ENCODE peak calls at places on chromosomes 13 and 19, in eight cellular contexts. P is tibial artery, W is gastrocnemius medialis, X is heart right ventricle, U is fibroblast of the aortic adventitia, L is thoracic aorta, M is Calu3, N is A549. E is an unnamed sample.

GRCh38 chr19:49918089-49918488 is 10.9 kb upstream of the ATF5 start:
- DNase-seq in N (no peak), M (no peak), W (no peak), P (no peak), U (no peak), X (no peak), L (no peak), E (no peak)

GRCh38 chr19:34985249-34986022 is 14.7 kb upstream of the GRAMD1A start:
- DNase-seq in L (no peak), N (no peak), U (peak), W (peak), M (no peak), P (peak), X (peak), E (no peak)

GRCh38 chr19:16527971-16528521 is 14.2 kb downstream of the CHERP start:
- DNase-seq in N (no peak), W (no peak), M (no peak), U (no peak), X (no peak), L (no peak), P (no peak), E (no peak)

GRCh38 chr19:45079911-45080469 is 930 bp downstream of the GEMIN7 start:
- DNase-seq in P (no peak), U (no peak), L (no peak), M (no peak), W (no peak), X (no peak), N (no peak), E (no peak)

GRCh38 chr19:7799640-7800355 is 30.2 kb upstream of the EVI5L start:
- DNase-seq in N (peak), X (peak), M (peak), W (peak), P (no peak), U (peak), L (peak), E (peak)

GRCh38 chr13:47955836-47956235 is 45.2 kb downstream of the SUCLA2 start:
- DNase-seq in N (no peak), M (no peak), P (no peak), L (no peak), W (no peak), X (no peak), U (no peak), E (no peak)

GRCh38 chr19:35059799-35060091 is 18.2 kb downstream of the HPN start:
- DNase-seq in N (no peak), P (no peak), X (no peak), L (no peak), W (no peak), U (no peak), M (no peak), E (no peak)

GRCh38 chr13:110506859-110507566 is 54.5 kb downstream of the RAB20 start:
- DNase-seq in M (peak), N (peak), W (peak), L (no peak), P (peak), X (peak), U (peak), E (no peak)

GRCh38 chr19:43784251-43784980 is 3.6 kb upstream of the KCNN4 start:
- DNase-seq in W (no peak), X (no peak), L (no peak), N (peak), P (peak), U (peak), M (peak), E (peak)

GRCh38 chr13:70568571-70568970 is 460.3 kb upstream of the KLHL1 start:
- DNase-seq in X (no peak), M (no peak), P (no peak), W (no peak), U (peak), N (peak), L (no peak), E (no peak)

GRCh38 chr13:98938801-98939200 is 39.1 kb downstream of the DOCK9 start:
- DNase-seq in N (no peak), W (no peak), M (no peak), X (no peak), U (no peak), P (no peak), L (no peak), E (no peak)

GRCh38 chr19:34215006-34215665 is 39.2 kb upstream of the GARRE1 start:
- DNase-seq in P (no peak), U (no peak), N (no peak), L (no peak), W (no peak), X (no peak), M (no peak), E (no peak)

GRCh38 chr19:8466018-8466417 is 21.2 kb downstream of the HNRNPM start:
- DNase-seq in P (no peak), N (no peak), U (no peak), X (no peak), W (no peak), M (no peak), L (no peak), E (no peak)

GRCh38 chr19:14066139-14066538 is 4.3 kb upstream of the PALM3 start:
- DNase-seq in P (no peak), X (no peak), N (no peak), W (no peak), U (no peak), L (no peak), M (no peak), E (no peak)

GRCh38 chr13:110309661-110310524 is 2.8 kb downstream of the COL4A2 start:
- DNase-seq in X (no peak), P (peak), L (no peak), N (no peak), U (no peak), W (no peak), M (no peak), E (no peak)

GRCh38 chr13:20738616-20739015 is 35.1 kb downstream of the IL17D start:
- DNase-seq in N (no peak), M (no peak), L (no peak), X (no peak), P (no peak), U (no peak), W (no peak), E (no peak)

GRCh38 chr13:86906458-86906857 is 764.7 kb upstream of the SLITRK5 start:
- DNase-seq in P (no peak), L (no peak), M (no peak), W (no peak), X (no peak), U (no peak), N (no peak), E (no peak)

GRCh38 chr19:54138777-54139256 is 1.3 kb downstream of the CNOT3 start:
- DNase-seq in M (no peak), L (no peak), W (no peak), N (no peak), P (no peak), U (no peak), X (no peak), E (no peak)

GRCh38 chr13:47908200-47908902 is 92.7 kb downstream of the SUCLA2 start:
- DNase-seq in P (no peak), W (no peak), X (no peak), M (no peak), L (no peak), U (peak), N (no peak), E (no peak)

GRCh38 chr13:102170295-102170694 is 231.6 kb downstream of the FGF14 start:
- DNase-seq in N (no peak), W (no peak), L (no peak), U (no peak), P (no peak), M (no peak), X (no peak), E (no peak)

GRCh38 chr19:58572818-58573657 is at the start of gene MZF1:
- DNase-seq in W (peak), X (peak), P (peak), M (peak), N (peak), L (peak), U (peak), E (peak)

GRCh38 chr19:9801976-9802375 is 16.9 kb downstream of the FBXL12 start:
- DNase-seq in W (no peak), P (no peak), L (no peak), M (no peak), U (no peak), N (no peak), X (no peak), E (no peak)

GRCh38 chr19:30648321-30648720 is 276.1 kb downstream of the ZNF536 start:
- DNase-seq in P (no peak), U (no peak), N (no peak), M (no peak), X (no peak), W (no peak), L (no peak), E (no peak)

GRCh38 chr19:6736917-6737283 is 480 bp downstream of the GPR108 start:
- DNase-seq in M (no peak), P (no peak), U (no peak), X (no peak), L (no peak), N (no peak), W (no peak), E (no peak)

GRCh38 chr13:37587236-37587635 is 11.3 kb downstream of the POSTN start:
- DNase-seq in X (no peak), U (no peak), W (no peak), N (no peak), P (no peak), L (no peak), M (no peak), E (no peak)

GRCh38 chr19:50308991-50309390 is 20.2 kb downstream of the KCNC3 start:
- DNase-seq in X (no peak), U (no peak), L (no peak), M (no peak), W (no peak), P (no peak), N (no peak), E (no peak)

GRCh38 chr19:51535535-51535934 is 4.1 kb upstream of the SIGLEC6 start:
- DNase-seq in M (no peak), N (no peak), X (no peak), U (no peak), L (no peak), W (no peak), P (no peak), E (no peak)
- TF ChIP-seq CTCF in M (no peak), N (no peak), X (no peak), U (no peak), L (no peak), W (no peak), P (no peak), E (no peak)

DNA sequence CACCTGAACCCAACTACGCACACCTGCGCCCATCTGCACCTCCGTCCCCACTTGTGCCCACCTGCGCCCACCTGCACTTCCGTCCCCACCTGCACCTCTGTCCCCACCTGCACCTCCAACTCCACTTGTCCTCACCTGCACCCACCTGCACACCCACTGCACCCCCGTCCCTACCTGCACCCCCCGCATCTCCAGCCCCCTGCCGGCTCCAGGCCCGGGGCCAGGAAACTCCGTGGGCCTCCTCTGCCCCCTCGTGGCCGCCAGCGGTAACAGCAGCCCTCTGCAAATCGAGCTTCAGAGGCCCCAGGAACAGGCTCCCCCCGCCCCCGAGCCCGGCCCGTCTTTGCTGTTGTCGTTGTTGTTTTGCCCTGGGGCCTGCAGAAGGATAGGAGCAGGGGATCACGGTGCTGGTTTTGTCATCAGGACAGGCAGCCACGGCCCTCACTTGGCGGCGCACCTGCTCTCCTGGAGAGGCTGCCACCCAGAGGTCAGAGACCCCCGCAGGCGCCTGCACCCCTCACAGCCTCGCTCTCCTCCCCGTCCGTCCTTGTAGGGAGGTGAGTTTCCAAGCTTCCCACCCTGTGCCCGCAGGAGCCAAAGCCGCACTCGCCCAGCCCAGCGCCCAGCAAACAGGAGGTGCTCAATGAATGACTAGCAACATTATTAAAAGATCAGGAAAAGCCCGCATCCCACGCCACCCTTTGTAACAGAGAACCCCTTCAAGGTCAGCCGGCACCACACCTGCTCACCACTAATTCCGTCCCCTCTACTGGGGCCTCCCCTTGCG is 65.4 kb downstream of the GNG7 start:
- DNase-seq in X (peak), N (peak), U (peak), M (peak), W (no peak), L (no peak), P (no peak), E (no peak)
- TF ChIP-seq CTCF in X (peak), N (peak), U (peak), M (peak), W (peak), L (peak), P (peak), E (no peak)

GRCh38 chr13:54536112-54536511 is 1507.5 kb downstream of the OLFM4 start:
- DNase-seq in L (no peak), X (no peak), N (no peak), P (no peak), U (no peak), M (no peak), W (no peak), E (no peak)
- TF ChIP-seq CTCF in L (no peak), X (peak), N (no peak), P (no peak), U (no peak), M (no peak), W (no peak), E (no peak)

GRCh38 chr19:15263361-15263985 is 31.2 kb upstream of the EPHX3 start:
- DNase-seq in P (no peak), M (no peak), N (no peak), W (no peak), L (no peak), U (no peak), X (no peak), E (no peak)

GRCh38 chr19:15257782-15258181 is 25.5 kb upstream of the EPHX3 start:
- DNase-seq in U (no peak), X (no peak), P (no peak), W (no peak), N (no peak), L (no peak), M (no peak), E (no peak)

GRCh38 chr19:15259900-15260299 is 27.7 kb upstream of the EPHX3 start:
- DNase-seq in P (no peak), X (no peak), W (no peak), M (no peak), U (no peak), N (no peak), L (no peak), E (no peak)

GRCh38 chr19:15262011-15262410 is 29.8 kb upstream of the EPHX3 start:
- DNase-seq in P (no peak), L (no peak), W (no peak), M (no peak), U (no peak), X (no peak), N (no peak), E (no peak)

DNA sequence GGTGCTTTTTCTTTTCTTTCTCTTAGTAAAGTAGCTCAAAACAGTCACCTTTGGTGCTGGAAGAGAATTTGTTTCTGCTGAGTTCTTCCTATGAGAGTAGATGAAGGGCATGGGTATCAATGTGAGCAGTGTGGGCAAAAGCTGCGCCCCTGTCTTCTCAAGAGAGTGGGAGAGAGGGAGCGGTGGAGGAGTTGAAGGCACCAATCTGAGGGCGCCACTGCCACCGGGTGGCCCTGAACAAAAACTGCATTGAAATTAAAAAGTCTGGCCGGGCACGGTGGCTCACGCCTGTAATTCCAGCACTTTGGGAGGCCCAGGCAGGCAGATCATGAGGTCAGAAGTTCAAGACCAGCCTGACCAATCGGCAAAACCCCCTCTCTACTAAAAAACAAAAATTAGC is 28.7 kb upstream of the EPHX3 start:
- DNase-seq in L (no peak), U (no peak), X (no peak), N (no peak), P (no peak), W (no peak), M (no peak), E (no peak)
- TF ChIP-seq CTCF in L (peak), U (peak), X (peak), N (peak), P (peak), W (no peak), M (peak), E (no peak)

DNA sequence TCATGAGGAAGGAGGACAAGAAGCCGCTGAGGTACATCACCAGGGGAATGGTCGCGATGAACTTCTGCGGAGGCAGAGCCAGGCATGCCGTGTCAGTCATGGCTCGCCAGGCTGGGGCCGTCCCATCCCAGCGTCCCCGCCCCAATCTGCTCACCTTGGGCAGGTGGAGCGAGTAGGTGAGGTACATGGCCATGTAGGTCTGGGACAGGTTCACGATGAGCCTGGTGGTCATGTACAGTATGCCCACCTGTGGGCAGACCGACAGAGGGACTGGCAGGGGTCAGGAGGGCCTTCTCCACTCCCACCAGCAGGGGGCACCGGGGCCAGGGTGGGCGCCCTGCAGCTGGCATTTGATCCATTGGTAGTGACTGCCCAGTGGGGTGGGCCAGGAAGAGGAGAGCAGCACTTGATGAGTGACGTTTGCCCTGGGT is 8.3 kb downstream of the TEKTIP1 start:
- DNase-seq in M (no peak), X (no peak), L (no peak), U (no peak), P (peak), W (no peak), N (no peak), E (no peak)
- TF ChIP-seq CTCF in M (peak), X (peak), L (peak), U (peak), P (no peak), W (peak), N (peak), E (no peak)

GRCh38 chr19:28631931-28632330 is 581.0 kb downstream of the UQCRFS1 start:
- DNase-seq in M (no peak), W (no peak), P (no peak), U (no peak), L (no peak), X (no peak), N (no peak), E (no peak)

GRCh38 chr19:28634837-28635236 is 578.1 kb downstream of the UQCRFS1 start:
- DNase-seq in M (no peak), X (no peak), N (no peak), W (no peak), L (no peak), P (no peak), U (no peak), E (no peak)

GRCh38 chr19:28633223-28634030 is 579.5 kb downstream of the UQCRFS1 start:
- DNase-seq in P (no peak), W (peak), N (no peak), X (no peak), M (peak), L (no peak), U (peak), E (no peak)

GRCh38 chr19:28634031-28634328 is 579.0 kb downstream of the UQCRFS1 start:
- DNase-seq in W (no peak), U (no peak), N (no peak), P (no peak), X (no peak), M (no peak), L (no peak), E (no peak)

GRCh38 chr19:28632357-28633076 is 580.4 kb downstream of the UQCRFS1 start:
- DNase-seq in U (no peak), X (no peak), P (no peak), N (no peak), M (no peak), L (no peak), W (no peak), E (no peak)
- TF ChIP-seq CTCF in U (no peak), X (no peak), P (no peak), N (no peak), M (no peak), L (no peak), W (no peak), E (no peak)

DNA sequence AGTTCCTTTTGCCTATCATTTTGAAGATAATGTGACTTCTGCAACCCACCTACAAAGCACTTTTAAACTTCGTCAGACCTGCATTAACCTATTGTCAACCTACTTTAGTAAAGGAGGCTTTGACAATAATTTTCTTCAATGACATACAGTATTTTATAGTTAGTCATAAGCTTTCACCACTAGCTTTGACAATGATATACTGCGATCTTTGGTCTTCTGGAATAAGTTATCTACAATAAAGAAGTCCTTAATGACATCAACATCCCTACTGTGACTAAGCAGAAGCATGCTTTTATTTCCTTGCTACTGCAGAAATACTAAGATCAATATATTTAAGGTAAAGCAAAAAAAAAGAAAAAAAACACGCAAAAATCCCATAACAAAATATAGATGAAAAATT is 9.5 kb downstream of the PCDH17 start:
- DNase-seq in P (no peak), N (no peak), L (no peak), W (no peak), X (no peak), U (no peak), M (no peak), E (no peak)
- TF ChIP-seq CTCF in P (no peak), N (no peak), L (no peak), W (no peak), X (no peak), U (no peak), M (no peak), E (no peak)

E was measured in omental fat pad.